ENCODE peak calls at places on chromosomes 12 and 14, in nine cellular contexts. One of them, this sample, is unnamed.

GRCh38 chr14:77752266-77752665 is 8.7 kb downstream of the SNW1 start:
- DNase-seq in NCI-H460: no peak
- DNase-seq in GDM1: no peak
- DNase-seq in T follicular helper cell: no peak
- DNase-seq in NCI-H146: no peak
- DNase-seq in HFF-Myc: no peak
- DNase-seq in GM13976: no peak
- DNase-seq in GM12865: no peak
- DNase-seq in CD14-positive monocyte: no peak
- DNase-seq in this sample: no peak

GRCh38 chr12:1083888-1084262 is 92.9 kb downstream of the ERC1 start:
- DNase-seq in NCI-H460: no peak
- DNase-seq in GDM1: no peak
- DNase-seq in T follicular helper cell: no peak
- DNase-seq in NCI-H146: peak; percentile 94
- DNase-seq in HFF-Myc: peak; percentile 25
- DNase-seq in GM13976: no peak
- DNase-seq in GM12865: peak; percentile 21
- DNase-seq in CD14-positive monocyte: no peak
- DNase-seq in this sample: no peak

GRCh38 chr12:49671051-49671765 is 36.0 kb downstream of the FMNL3 start:
- DNase-seq in NCI-H460: no peak
- DNase-seq in GDM1: peak; percentile 65
- DNase-seq in T follicular helper cell: peak; percentile 57
- DNase-seq in NCI-H146: no peak
- DNase-seq in HFF-Myc: no peak
- DNase-seq in GM13976: no peak
- DNase-seq in GM12865: peak; percentile 55
- DNase-seq in CD14-positive monocyte: peak; percentile 68
- DNase-seq in this sample: peak; percentile 43

GRCh38 chr14:33986804-33987203 is 35.9 kb upstream of the EGLN3 start:
- DNase-seq in NCI-H460: peak; percentile 16
- DNase-seq in GDM1: no peak
- DNase-seq in T follicular helper cell: no peak
- DNase-seq in NCI-H146: no peak
- DNase-seq in HFF-Myc: peak; percentile 83
- DNase-seq in GM13976: no peak
- DNase-seq in GM12865: peak; percentile 12
- DNase-seq in CD14-positive monocyte: no peak
- DNase-seq in this sample: no peak

GRCh38 chr12:13597837-13598236 is 383.6 kb downstream of the GRIN2B start:
- DNase-seq in NCI-H460: no peak
- DNase-seq in GDM1: no peak
- DNase-seq in T follicular helper cell: no peak
- DNase-seq in NCI-H146: no peak
- DNase-seq in HFF-Myc: no peak
- DNase-seq in GM13976: no peak
- DNase-seq in GM12865: no peak
- DNase-seq in CD14-positive monocyte: no peak
- DNase-seq in this sample: no peak

GRCh38 chr14:67263499-67264149 is 22.4 kb downstream of the PALS1 start:
- DNase-seq in NCI-H460: no peak
- DNase-seq in GDM1: no peak
- DNase-seq in T follicular helper cell: no peak
- DNase-seq in NCI-H146: no peak
- DNase-seq in HFF-Myc: no peak
- DNase-seq in GM13976: no peak
- DNase-seq in GM12865: no peak
- DNase-seq in CD14-positive monocyte: no peak
- DNase-seq in this sample: no peak

GRCh38 chr12:21941522-21942376 is 523 bp upstream of the ABCC9 start:
- DNase-seq in NCI-H460: peak; percentile 15
- DNase-seq in GDM1: no peak
- DNase-seq in T follicular helper cell: no peak
- DNase-seq in NCI-H146: no peak
- DNase-seq in HFF-Myc: no peak
- DNase-seq in GM13976: peak; percentile 22
- DNase-seq in GM12865: no peak
- DNase-seq in CD14-positive monocyte: no peak
- DNase-seq in this sample: peak; percentile 61

GRCh38 chr12:39102474-39103209 is 197.3 kb upstream of the CPNE8 start:
- DNase-seq in NCI-H460: no peak
- DNase-seq in GDM1: no peak
- DNase-seq in T follicular helper cell: no peak
- DNase-seq in NCI-H146: no peak
- DNase-seq in HFF-Myc: no peak
- DNase-seq in GM13976: no peak
- DNase-seq in GM12865: no peak
- DNase-seq in CD14-positive monocyte: no peak
- DNase-seq in this sample: no peak

GRCh38 chr14:95468416-95469133 is 47.9 kb downstream of the SYNE3 start:
- DNase-seq in NCI-H460: no peak
- DNase-seq in GDM1: no peak
- DNase-seq in T follicular helper cell: no peak
- DNase-seq in NCI-H146: no peak
- DNase-seq in HFF-Myc: no peak
- DNase-seq in GM13976: no peak
- DNase-seq in GM12865: no peak
- DNase-seq in CD14-positive monocyte: no peak
- DNase-seq in this sample: no peak

GRCh38 chr14:64730061-64730440 is 25.8 kb downstream of the PLEKHG3 start:
- DNase-seq in NCI-H460: no peak
- DNase-seq in GDM1: no peak
- DNase-seq in T follicular helper cell: no peak
- DNase-seq in NCI-H146: no peak
- DNase-seq in HFF-Myc: no peak
- DNase-seq in GM13976: no peak
- DNase-seq in GM12865: no peak
- DNase-seq in CD14-positive monocyte: no peak
- DNase-seq in this sample: no peak

GRCh38 chr14:26138764-26139445 is 458.9 kb downstream of the NOVA1 start:
- DNase-seq in NCI-H460: peak; percentile 49
- DNase-seq in GDM1: no peak
- DNase-seq in T follicular helper cell: no peak
- DNase-seq in NCI-H146: no peak
- DNase-seq in HFF-Myc: no peak
- DNase-seq in GM13976: no peak
- DNase-seq in GM12865: no peak
- DNase-seq in CD14-positive monocyte: no peak
- DNase-seq in this sample: no peak

GRCh38 chr12:33296529-33296928 is 143.1 kb downstream of the SYT10 start:
- DNase-seq in NCI-H460: no peak
- DNase-seq in GDM1: no peak
- DNase-seq in T follicular helper cell: no peak
- DNase-seq in NCI-H146: no peak
- DNase-seq in HFF-Myc: no peak
- DNase-seq in GM13976: no peak
- DNase-seq in GM12865: no peak
- DNase-seq in CD14-positive monocyte: no peak
- DNase-seq in this sample: no peak

GRCh38 chr14:28671425-28671824 is 95.2 kb upstream of the FOXG1 start:
- DNase-seq in NCI-H460: no peak
- DNase-seq in GDM1: no peak
- DNase-seq in T follicular helper cell: no peak
- DNase-seq in NCI-H146: peak; percentile 92
- DNase-seq in HFF-Myc: no peak
- DNase-seq in GM13976: no peak
- DNase-seq in GM12865: no peak
- DNase-seq in CD14-positive monocyte: no peak
- DNase-seq in this sample: no peak